ENCODE peak calls at places on chromosome 21, in six cellular contexts. C is AML-193; N is suprapubic skin; I is HuH-7.5; L is naive thymus-derived CD8-positive, alpha-beta T cell; P is T-helper 1 cell. U is an unnamed sample.

GRCh38 chr21:35198004-35198403 is 148.9 kb upstream of the RUNX1 start:
- DNase-seq in C (no peak), N (no peak), I (no peak), L (no peak), P (no peak), U (no peak)

GRCh38 chr21:14956826-14957225 is 108.0 kb downstream of the NRIP1 start:
- DNase-seq in C (no peak), N (no peak), I (no peak), L (no peak), P (no peak), U (no peak)

GRCh38 chr21:20040768-20041167 is 957.4 kb upstream of the NCAM2 start:
- DNase-seq in C (no peak), N (no peak), I (no peak), L (no peak), P (no peak), U (no peak)

GRCh38 chr21:26795866-26796329 is 49.3 kb downstream of the ADAMTS1 start:
- DNase-seq in C (no peak), N (no peak), I (no peak), L (no peak), P (no peak), U (no peak)

GRCh38 chr21:23574932-23575331 is 2032.3 kb downstream of the MRPL39 start:
- DNase-seq in C (no peak), N (no peak), I (no peak), L (no peak), P (no peak), U (no peak)

GRCh38 chr21:32044205-32044874 is 171.5 kb downstream of the HUNK start:
- DNase-seq in C (no peak), N (no peak), I (no peak), L (no peak), P (no peak), U (no peak)

GRCh38 chr21:42319368-42319767 is 4.2 kb upstream of the TFF3 start:
- DNase-seq in C (peak), N (no peak), I (no peak), L (no peak), P (no peak), U (no peak)

GRCh38 chr21:29360799-29361765 is 62.4 kb downstream of the BACH1 start:
- DNase-seq in C (no peak), N (no peak), I (no peak), L (peak), P (no peak), U (no peak)

GRCh38 chr21:34817821-34818662 is 149.2 kb downstream of the CLIC6 start:
- DNase-seq in C (no peak), N (no peak), I (peak), L (no peak), P (no peak), U (no peak)

GRCh38 chr21:34266322-34266721 is 97.5 kb upstream of the KCNE2 start:
- DNase-seq in C (no peak), N (no peak), I (no peak), L (no peak), P (no peak), U (no peak)

GRCh38 chr21:44911384-44912157 is 9.1 kb downstream of the ITGB2 start:
- DNase-seq in C (peak), N (no peak), I (no peak), L (peak), P (peak), U (peak)

GRCh38 chr21:46585191-46585953 is 19.5 kb downstream of the S100B start:
- DNase-seq in C (no peak), N (no peak), I (no peak), L (no peak), P (no peak), U (no peak)

GRCh38 chr21:21147374-21147745 is 149.2 kb downstream of the NCAM2 start:
- DNase-seq in C (no peak), N (no peak), I (no peak), L (no peak), P (no peak), U (no peak)

GRCh38 chr21:25361765-25362164 is 245.5 kb downstream of the MRPL39 start:
- DNase-seq in C (no peak), N (no peak), I (no peak), L (no peak), P (no peak), U (no peak)

GRCh38 chr21:38699048-38699447 is 106.7 kb upstream of the ETS2 start:
- DNase-seq in C (no peak), N (no peak), I (peak), L (no peak), P (no peak), U (no peak)

GRCh38 chr21:32088471-32088870 is 190.4 kb downstream of the MIS18A start:
- DNase-seq in C (no peak), N (no peak), I (no peak), L (no peak), P (no peak), U (no peak)

GRCh38 chr21:38813554-38813953 is 7.8 kb downstream of the ETS2 start:
- DNase-seq in C (no peak), N (no peak), I (no peak), L (no peak), P (no peak), U (no peak)

GRCh38 chr21:45211661-45212060 is 76.0 kb downstream of the POFUT2 start:
- DNase-seq in C (no peak), N (no peak), I (no peak), L (no peak), P (no peak), U (no peak)

GRCh38 chr21:45574691-45575090 is 32.5 kb upstream of the SLC19A1 start:
- DNase-seq in C (no peak), N (peak), I (no peak), L (no peak), P (no peak), U (no peak)

GRCh38 chr21:41778974-41779600 is 12.2 kb upstream of the RIPK4 start:
- DNase-seq in C (no peak), N (no peak), I (no peak), L (no peak), P (no peak), U (no peak)

GRCh38 chr21:41827951-41828883 is 50.9 kb downstream of the PRDM15 start:
- DNase-seq in C (no peak), N (peak), I (peak), L (no peak), P (no peak), U (no peak)

GRCh38 chr21:27818847-27819246 is 852.0 kb upstream of the ADAMTS5 start:
- DNase-seq in C (no peak), N (no peak), I (no peak), L (no peak), P (no peak), U (no peak)

GRCh38 chr21:39633043-39633442 is 20.3 kb downstream of the B3GALT5 start:
- DNase-seq in C (no peak), N (no peak), I (no peak), L (no peak), P (no peak), U (no peak)

GRCh38 chr21:38913120-38913975 is 107.6 kb downstream of the ETS2 start:
- DNase-seq in C (no peak), N (peak), I (peak), L (no peak), P (no peak), U (no peak)

GRCh38 chr21:43323244-43324005 is 103.5 kb downstream of the SIK1 start:
- DNase-seq in C (no peak), N (no peak), I (no peak), L (no peak), P (no peak), U (no peak)

GRCh38 chr21:36534656-36535055 is 54.7 kb upstream of the CLDN14 start:
- DNase-seq in C (no peak), N (no peak), I (no peak), L (no peak), P (no peak), U (no peak)

GRCh38 chr21:31518580-31518979 is 140.9 kb upstream of the SOD1 start:
- DNase-seq in C (no peak), N (no peak), I (no peak), L (no peak), P (no peak), U (no peak)

GRCh38 chr21:26845066-26845749 is at the start of gene ADAMTS1:
- DNase-seq in C (no peak), N (peak), I (peak), L (no peak), P (peak), U (no peak)

GRCh38 chr21:35824136-35824535 is 236.2 kb downstream of the SETD4 start:
- DNase-seq in C (no peak), N (no peak), I (no peak), L (no peak), P (no peak), U (no peak)

GRCh38 chr21:41141031-41141457 is 26.9 kb upstream of the BACE2 start:
- DNase-seq in C (no peak), N (no peak), I (no peak), L (no peak), P (no peak), U (no peak)

GRCh38 chr21:42237577-42237976 is 18.6 kb downstream of the ABCG1 start:
- DNase-seq in C (no peak), N (no peak), I (no peak), L (no peak), P (peak), U (no peak)